ENCODE peak calls at places on chromosomes 13 and 19, in six cellular contexts. P, I, X, Y, J and B are unnamed samples.

GRCh38 chr19:49601482-49602038 is 10.6 kb downstream of the PRR12 start:
- DNase-seq in Y (no peak), I (no peak), J (no peak), X (no peak), P (no peak), B (no peak)

GRCh38 chr19:46296722-46297431 is at the start of gene HIF3A:
- DNase-seq in J (no peak), Y (no peak), P (no peak), X (no peak), I (peak; percentile 5), B (peak; percentile 84)

GRCh38 chr19:463483-464130 is 2.8 kb upstream of the SHC2 start:
- DNase-seq in I (no peak), J (no peak), P (no peak), X (no peak), Y (no peak), B (no peak)

GRCh38 chr13:21338156-21338555 is 120.9 kb downstream of the ZDHHC20 start:
- DNase-seq in X (no peak), Y (no peak), J (no peak), I (no peak), P (no peak), B (no peak)

GRCh38 chr13:76014618-76015315 is 378.6 kb downstream of the LMO7 start:
- DNase-seq in I (no peak), J (no peak), Y (no peak), P (no peak), X (no peak), B (no peak)

GRCh38 chr19:5064896-5065295 is 96.0 kb downstream of the KDM4B start:
- DNase-seq in I (no peak), Y (no peak), J (no peak), X (no peak), P (no peak), B (no peak)

GRCh38 chr13:30138511-30138910 is 168.8 kb downstream of the KATNAL1 start:
- DNase-seq in Y (no peak), I (no peak), J (no peak), X (no peak), P (no peak), B (no peak)

GRCh38 chr19:31356587-31357314 is 7.5 kb upstream of the TSHZ3 start:
- DNase-seq in Y (no peak), X (no peak), I (peak; percentile 81), J (no peak), P (no peak), B (peak; percentile 72)

GRCh38 chr19:5152013-5152763 is 183.3 kb downstream of the KDM4B start:
- DNase-seq in J (no peak), Y (no peak), I (no peak), X (no peak), P (no peak), B (peak; percentile 22)

GRCh38 chr19:38691938-38692457 is 44.5 kb downstream of the ACTN4 start:
- DNase-seq in X (no peak), Y (no peak), J (no peak), P (peak; percentile 95), I (no peak), B (no peak)

GRCh38 chr19:19743176-19743575 is 10.3 kb upstream of the ZNF14 start:
- DNase-seq in I (no peak), Y (no peak), J (no peak), P (no peak), X (no peak), B (no peak)

GRCh38 chr13:94178625-94179244 is 300.7 kb downstream of the DCT start:
- DNase-seq in P (no peak), X (no peak), J (no peak), Y (no peak), I (no peak), B (no peak)

GRCh38 chr19:32843716-32844245 is 25.8 kb downstream of the SLC7A9 start:
- DNase-seq in I (no peak), Y (no peak), J (no peak), P (no peak), X (no peak), B (no peak)

GRCh38 chr19:6821639-6822310 is 49.3 kb downstream of the VAV1 start:
- DNase-seq in X (no peak), Y (no peak), P (no peak), J (no peak), I (no peak), B (no peak)

GRCh38 chr13:100875392-100876043 is 200.9 kb upstream of the TMTC4 start:
- DNase-seq in I (peak; percentile 49), X (peak; percentile 55), Y (no peak), J (no peak), P (peak; percentile 83), B (no peak)

GRCh38 chr19:8149261-8150094 is at the start of gene FBN3:
- DNase-seq in Y (no peak), J (no peak), X (no peak), P (no peak), I (peak; percentile 8), B (no peak)